ENCODE peak calls at places on chromosomes 6 and 20, in eight cellular contexts. One of them, this sample, is unnamed.

GRCh38 chr20:25539742-25540201 is 45.6 kb downstream of the NINL start:
- DNase-seq in sigmoid colon: no peak
- DNase-seq in substantia nigra: no peak
- DNase-seq in gastrocnemius medialis: no peak
- DNase-seq in ovary: no peak
- DNase-seq in mesendoderm: no peak
- DNase-seq in A549: no peak
- DNase-seq in suprapubic skin: no peak
- DNase-seq in this sample: no peak

GRCh38 chr20:3239026-3239866 is at the start of gene SLC4A11:
- DNase-seq in A549: peak; percentile 80
- DNase-seq in sigmoid colon: no peak
- DNase-seq in substantia nigra: no peak
- DNase-seq in mesendoderm: peak; percentile 69
- DNase-seq in suprapubic skin: no peak
- DNase-seq in gastrocnemius medialis: no peak
- DNase-seq in ovary: no peak
- DNase-seq in this sample: no peak

GRCh38 chr20:884983-885952 is 30.9 kb downstream of the ANGPT4 start:
- DNase-seq in mesendoderm: peak; percentile 96
- DNase-seq in A549: no peak
- DNase-seq in sigmoid colon: no peak
- DNase-seq in suprapubic skin: no peak
- DNase-seq in ovary: peak; percentile 90
- DNase-seq in substantia nigra: no peak
- DNase-seq in gastrocnemius medialis: no peak
- DNase-seq in this sample: peak; percentile 40

GRCh38 chr6:110063864-110064263 is 85.8 kb downstream of the GPR6 start:
- DNase-seq in mesendoderm: no peak
- DNase-seq in substantia nigra: no peak
- DNase-seq in A549: no peak
- DNase-seq in gastrocnemius medialis: no peak
- DNase-seq in sigmoid colon: no peak
- DNase-seq in ovary: no peak
- DNase-seq in suprapubic skin: no peak
- DNase-seq in this sample: no peak

GRCh38 chr20:51928931-51929330 is 126.6 kb upstream of the SALL4 start:
- DNase-seq in sigmoid colon: no peak
- DNase-seq in suprapubic skin: no peak
- DNase-seq in ovary: no peak
- DNase-seq in A549: no peak
- DNase-seq in substantia nigra: no peak
- DNase-seq in gastrocnemius medialis: no peak
- DNase-seq in mesendoderm: no peak
- DNase-seq in this sample: no peak

GRCh38 chr20:22303523-22303922 is 280.8 kb downstream of the FOXA2 start:
- DNase-seq in substantia nigra: no peak
- DNase-seq in suprapubic skin: no peak
- DNase-seq in mesendoderm: peak; percentile 48
- DNase-seq in ovary: no peak
- DNase-seq in A549: peak; percentile 64
- DNase-seq in sigmoid colon: no peak
- DNase-seq in gastrocnemius medialis: no peak
- DNase-seq in this sample: no peak

GRCh38 chr6:72363844-72364740 is 257.8 kb upstream of the KCNQ5 start:
- DNase-seq in gastrocnemius medialis: no peak
- DNase-seq in substantia nigra: no peak
- DNase-seq in A549: peak; percentile 11
- DNase-seq in suprapubic skin: no peak
- DNase-seq in ovary: no peak
- DNase-seq in sigmoid colon: no peak
- DNase-seq in mesendoderm: peak; percentile 52
- DNase-seq in this sample: no peak

GRCh38 chr6:2730353-2730752 is 20.4 kb downstream of the MYLK4 start:
- DNase-seq in suprapubic skin: no peak
- DNase-seq in substantia nigra: no peak
- DNase-seq in ovary: no peak
- DNase-seq in sigmoid colon: no peak
- DNase-seq in mesendoderm: no peak
- DNase-seq in A549: no peak
- DNase-seq in gastrocnemius medialis: no peak
- DNase-seq in this sample: no peak

GRCh38 chr6:66948106-66948505 is 1241.1 kb upstream of the EYS start:
- DNase-seq in A549: no peak
- DNase-seq in substantia nigra: no peak
- DNase-seq in mesendoderm: no peak
- DNase-seq in suprapubic skin: no peak
- DNase-seq in sigmoid colon: no peak
- DNase-seq in ovary: no peak
- DNase-seq in gastrocnemius medialis: no peak
- DNase-seq in this sample: no peak

GRCh38 chr20:25310921-25311728 is 63.2 kb downstream of the PYGB start:
- DNase-seq in A549: no peak
- DNase-seq in sigmoid colon: peak; percentile 56
- DNase-seq in mesendoderm: peak; percentile 65
- DNase-seq in substantia nigra: no peak
- DNase-seq in ovary: peak; percentile 33
- DNase-seq in suprapubic skin: peak; percentile 52
- DNase-seq in gastrocnemius medialis: peak; percentile 1
- DNase-seq in this sample: no peak

GRCh38 chr20:12610871-12611270 is 397.9 kb upstream of the SPTLC3 start:
- DNase-seq in mesendoderm: no peak
- DNase-seq in A549: no peak
- DNase-seq in substantia nigra: no peak
- DNase-seq in ovary: no peak
- DNase-seq in suprapubic skin: no peak
- DNase-seq in sigmoid colon: no peak
- DNase-seq in gastrocnemius medialis: no peak
- DNase-seq in this sample: no peak

GRCh38 chr20:47735412-47736400 is 49.6 kb downstream of the SULF2 start:
- DNase-seq in ovary: no peak
- DNase-seq in gastrocnemius medialis: peak; percentile 16
- DNase-seq in mesendoderm: no peak
- DNase-seq in sigmoid colon: no peak
- DNase-seq in suprapubic skin: no peak
- DNase-seq in substantia nigra: no peak
- DNase-seq in A549: no peak
- DNase-seq in this sample: no peak

GRCh38 chr20:53270792-53271375 is 298.7 kb downstream of the TSHZ2 start:
- DNase-seq in A549: no peak
- DNase-seq in gastrocnemius medialis: no peak
- DNase-seq in sigmoid colon: no peak
- DNase-seq in mesendoderm: no peak
- DNase-seq in ovary: no peak
- DNase-seq in suprapubic skin: no peak
- DNase-seq in substantia nigra: no peak
- DNase-seq in this sample: no peak

DNA sequence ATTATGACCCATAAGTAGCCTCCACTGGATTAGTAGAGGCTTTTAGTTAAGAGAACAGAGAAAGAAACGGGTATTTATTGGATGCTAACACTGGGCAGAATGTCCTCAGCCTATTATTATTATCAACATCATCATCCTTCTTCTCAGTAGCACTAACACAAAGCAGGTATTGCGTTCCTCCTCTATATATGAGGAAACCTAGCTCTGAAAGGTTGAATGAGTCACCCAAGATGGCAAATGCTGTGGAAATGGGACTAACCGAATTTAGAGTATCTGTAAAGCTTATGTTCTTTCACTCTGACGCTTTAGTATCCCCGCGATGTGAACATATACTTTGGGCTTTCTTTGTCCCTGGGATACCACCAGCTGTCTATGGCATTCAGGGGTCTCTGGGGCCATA is 77.0 kb downstream of the ADTRP start:
- DNase-seq in mesendoderm: no peak
- DNase-seq in sigmoid colon: no peak
- DNase-seq in suprapubic skin: no peak
- DNase-seq in gastrocnemius medialis: no peak
- DNase-seq in substantia nigra: no peak
- DNase-seq in ovary: no peak
- DNase-seq in A549: no peak
- DNase-seq in this sample: no peak
- H3K27ac ChIP-seq in mesendoderm: no peak overlapping the region
- H3K27ac ChIP-seq in sigmoid colon: no peak overlapping the region
- H3K27ac ChIP-seq in suprapubic skin: no peak overlapping the region
- H3K27ac ChIP-seq in gastrocnemius medialis: no peak overlapping the region
- H3K27ac ChIP-seq in substantia nigra: no peak overlapping the region
- H3K27ac ChIP-seq in ovary: no peak overlapping the region
- H3K27ac ChIP-seq in A549: peak overlapping the region; percentile 73
- H3K27ac ChIP-seq in this sample: no peak overlapping the region

GRCh38 chr20:41327178-41327577 is 9.6 kb upstream of the ZHX3 start:
- DNase-seq in substantia nigra: no peak
- DNase-seq in sigmoid colon: no peak
- DNase-seq in ovary: no peak
- DNase-seq in mesendoderm: no peak
- DNase-seq in suprapubic skin: no peak
- DNase-seq in A549: no peak
- DNase-seq in gastrocnemius medialis: no peak
- DNase-seq in this sample: no peak
- H3K27ac ChIP-seq in substantia nigra: no peak overlapping the region
- H3K27ac ChIP-seq in sigmoid colon: no peak overlapping the region
- H3K27ac ChIP-seq in ovary: no peak overlapping the region
- H3K27ac ChIP-seq in mesendoderm: no peak overlapping the region
- H3K27ac ChIP-seq in suprapubic skin: no peak overlapping the region
- H3K27ac ChIP-seq in A549: no peak overlapping the region
- H3K27ac ChIP-seq in gastrocnemius medialis: no peak overlapping the region
- H3K27ac ChIP-seq in this sample: no peak overlapping the region

DNA sequence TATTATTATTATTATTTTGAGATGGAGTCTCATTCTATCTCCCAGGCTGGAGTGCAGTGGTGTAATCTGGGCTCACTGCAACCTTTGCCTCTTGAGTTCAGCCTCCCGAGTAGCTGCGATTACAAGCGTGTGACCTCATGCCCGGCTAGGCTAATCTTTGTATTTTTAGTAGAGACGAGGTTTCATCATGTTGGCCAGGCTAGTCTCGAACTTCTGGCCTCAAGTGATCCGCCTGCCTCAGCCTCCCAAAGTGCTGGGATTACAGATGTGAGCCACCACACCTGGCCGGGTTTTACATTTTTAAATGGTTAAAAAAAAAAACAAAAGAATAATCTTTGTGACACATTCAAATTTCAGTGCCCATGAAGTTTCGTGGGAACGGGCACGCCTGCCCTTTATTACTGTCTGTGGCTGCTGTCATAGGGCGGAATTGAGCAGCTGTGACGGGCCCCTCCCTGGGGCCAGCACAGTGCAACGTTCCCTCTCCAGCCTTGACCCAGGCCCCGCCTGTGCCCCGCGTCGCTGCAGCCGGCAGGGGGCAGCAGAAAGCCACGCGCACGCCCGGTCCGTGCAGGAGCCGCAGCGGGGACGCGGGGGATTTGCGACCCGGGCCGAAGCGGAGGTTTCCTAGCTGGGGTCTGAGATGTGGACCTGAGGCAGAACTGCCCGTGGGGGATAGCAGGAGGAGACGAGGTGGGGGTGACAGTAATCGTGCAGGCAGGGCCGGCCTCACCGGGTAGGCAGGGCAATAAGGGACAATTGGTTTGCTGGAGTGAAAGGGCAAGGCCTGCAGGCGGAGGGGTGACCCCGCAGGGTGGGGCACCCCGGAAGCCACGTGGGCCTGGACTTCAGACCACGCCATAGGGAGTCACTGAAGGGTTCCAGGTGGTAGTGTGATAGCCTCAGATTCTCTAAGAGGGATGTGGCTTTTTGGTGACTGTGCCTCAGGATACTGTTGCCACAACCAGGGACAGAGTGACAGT is 54.3 kb downstream of the SYTL3 start:
- DNase-seq in gastrocnemius medialis: peak; percentile 41
- DNase-seq in suprapubic skin: peak; percentile 88
- DNase-seq in substantia nigra: no peak
- DNase-seq in ovary: peak; percentile 91
- DNase-seq in mesendoderm: peak; percentile 78
- DNase-seq in A549: peak; percentile 65
- DNase-seq in sigmoid colon: peak; percentile 87
- DNase-seq in this sample: peak; percentile 70
- H3K27ac ChIP-seq in gastrocnemius medialis: peak overlapping the region; percentile 43
- H3K27ac ChIP-seq in suprapubic skin: no peak overlapping the region
- H3K27ac ChIP-seq in substantia nigra: no peak overlapping the region
- H3K27ac ChIP-seq in ovary: no peak overlapping the region
- H3K27ac ChIP-seq in mesendoderm: no peak overlapping the region
- H3K27ac ChIP-seq in A549: peak overlapping the region; percentile 89
- H3K27ac ChIP-seq in sigmoid colon: peak overlapping the region; percentile 70
- H3K27ac ChIP-seq in this sample: no peak overlapping the region

GRCh38 chr20:63687419-63688233 is 8.8 kb upstream of the TNFRSF6B start:
- DNase-seq in ovary: peak; percentile 54
- DNase-seq in substantia nigra: no peak
- DNase-seq in gastrocnemius medialis: no peak
- DNase-seq in A549: no peak
- DNase-seq in mesendoderm: no peak
- DNase-seq in sigmoid colon: no peak
- DNase-seq in suprapubic skin: no peak
- DNase-seq in this sample: no peak
- H3K27ac ChIP-seq in ovary: no peak overlapping the region
- H3K27ac ChIP-seq in substantia nigra: no peak overlapping the region
- H3K27ac ChIP-seq in gastrocnemius medialis: peak overlapping the region; percentile 82
- H3K27ac ChIP-seq in A549: peak overlapping the region; percentile 21
- H3K27ac ChIP-seq in mesendoderm: no peak overlapping the region
- H3K27ac ChIP-seq in sigmoid colon: peak overlapping the region; percentile 48
- H3K27ac ChIP-seq in suprapubic skin: peak overlapping the region; percentile 90
- H3K27ac ChIP-seq in this sample: no peak overlapping the region

GRCh38 chr6:158257781-158258180 is 54.5 kb upstream of the TULP4 start:
- DNase-seq in suprapubic skin: no peak
- DNase-seq in A549: no peak
- DNase-seq in ovary: no peak
- DNase-seq in sigmoid colon: no peak
- DNase-seq in substantia nigra: no peak
- DNase-seq in mesendoderm: no peak
- DNase-seq in gastrocnemius medialis: no peak
- DNase-seq in this sample: no peak
- H3K27ac ChIP-seq in suprapubic skin: no peak overlapping the region
- H3K27ac ChIP-seq in A549: no peak overlapping the region
- H3K27ac ChIP-seq in ovary: no peak overlapping the region
- H3K27ac ChIP-seq in sigmoid colon: no peak overlapping the region
- H3K27ac ChIP-seq in substantia nigra: no peak overlapping the region
- H3K27ac ChIP-seq in mesendoderm: no peak overlapping the region
- H3K27ac ChIP-seq in gastrocnemius medialis: peak overlapping the region; percentile 76
- H3K27ac ChIP-seq in this sample: no peak overlapping the region

GRCh38 chr6:138031850-138032249 is 75.4 kb downstream of the PERP start:
- DNase-seq in suprapubic skin: no peak
- DNase-seq in mesendoderm: no peak
- DNase-seq in gastrocnemius medialis: no peak
- DNase-seq in sigmoid colon: no peak
- DNase-seq in A549: no peak
- DNase-seq in substantia nigra: no peak
- DNase-seq in ovary: no peak
- DNase-seq in this sample: no peak
- H3K27ac ChIP-seq in suprapubic skin: peak overlapping the region; percentile 86
- H3K27ac ChIP-seq in mesendoderm: no peak overlapping the region
- H3K27ac ChIP-seq in gastrocnemius medialis: no peak overlapping the region
- H3K27ac ChIP-seq in sigmoid colon: no peak overlapping the region
- H3K27ac ChIP-seq in A549: no peak overlapping the region
- H3K27ac ChIP-seq in substantia nigra: no peak overlapping the region
- H3K27ac ChIP-seq in ovary: no peak overlapping the region
- H3K27ac ChIP-seq in this sample: no peak overlapping the region

This sample was measured in CD8-positive, alpha-beta memory T cell.